ENCODE peak calls at places on chromosomes 16 and 17, in seven cellular contexts. One of them, this sample, is unnamed.

GRCh38 chr16:49463529-49463928 is 89.9 kb downstream of the C16orf78 start:
- DNase-seq in HCT116: no peak
- DNase-seq in CD8-positive, alpha-beta memory T cell: peak; percentile 89
- DNase-seq in right cardiac atrium: no peak
- DNase-seq in IMR-90: no peak
- DNase-seq in fibroblast of lung: no peak
- DNase-seq in esophagus squamous epithelium: no peak
- DNase-seq in this sample: peak; percentile 34

GRCh38 chr16:8946544-8946943 is 17.2 kb downstream of the USP7 start:
- DNase-seq in fibroblast of lung: no peak
- DNase-seq in HCT116: no peak
- DNase-seq in right cardiac atrium: no peak
- DNase-seq in IMR-90: no peak
- DNase-seq in CD8-positive, alpha-beta memory T cell: no peak
- DNase-seq in esophagus squamous epithelium: no peak
- DNase-seq in this sample: no peak

GRCh38 chr17:60169921-60170817 is 20.4 kb downstream of the CA4 start:
- DNase-seq in CD8-positive, alpha-beta memory T cell: no peak
- DNase-seq in IMR-90: peak; percentile 41
- DNase-seq in esophagus squamous epithelium: no peak
- DNase-seq in right cardiac atrium: no peak
- DNase-seq in HCT116: no peak
- DNase-seq in fibroblast of lung: no peak
- DNase-seq in this sample: no peak

GRCh38 chr16:15792563-15792971 is 64.3 kb downstream of the MYH11 start:
- DNase-seq in CD8-positive, alpha-beta memory T cell: no peak
- DNase-seq in IMR-90: no peak
- DNase-seq in HCT116: no peak
- DNase-seq in fibroblast of lung: no peak
- DNase-seq in right cardiac atrium: no peak
- DNase-seq in esophagus squamous epithelium: no peak
- DNase-seq in this sample: no peak

GRCh38 chr17:81566461-81567126 is 14.4 kb upstream of the FAAP100 start:
- DNase-seq in esophagus squamous epithelium: no peak
- DNase-seq in IMR-90: peak; percentile 93
- DNase-seq in HCT116: peak; percentile 41
- DNase-seq in right cardiac atrium: peak; percentile 71
- DNase-seq in fibroblast of lung: peak; percentile 98
- DNase-seq in CD8-positive, alpha-beta memory T cell: no peak
- DNase-seq in this sample: no peak

GRCh38 chr17:60147553-60148241 is 2.1 kb upstream of the CA4 start:
- DNase-seq in fibroblast of lung: no peak
- DNase-seq in CD8-positive, alpha-beta memory T cell: no peak
- DNase-seq in esophagus squamous epithelium: no peak
- DNase-seq in IMR-90: no peak
- DNase-seq in right cardiac atrium: no peak
- DNase-seq in HCT116: no peak
- DNase-seq in this sample: no peak

GRCh38 chr16:64225696-64226095 is 896.2 kb downstream of the CDH11 start:
- DNase-seq in esophagus squamous epithelium: no peak
- DNase-seq in fibroblast of lung: no peak
- DNase-seq in CD8-positive, alpha-beta memory T cell: no peak
- DNase-seq in HCT116: no peak
- DNase-seq in right cardiac atrium: no peak
- DNase-seq in IMR-90: peak; percentile 1
- DNase-seq in this sample: no peak

GRCh38 chr16:28280881-28281836 is 11.2 kb upstream of the SBK1 start:
- DNase-seq in IMR-90: no peak
- DNase-seq in esophagus squamous epithelium: no peak
- DNase-seq in right cardiac atrium: no peak
- DNase-seq in HCT116: no peak
- DNase-seq in fibroblast of lung: no peak
- DNase-seq in CD8-positive, alpha-beta memory T cell: no peak
- DNase-seq in this sample: no peak

GRCh38 chr17:81453712-81454111 is 58.5 kb downstream of the BAHCC1 start:
- DNase-seq in IMR-90: no peak
- DNase-seq in right cardiac atrium: no peak
- DNase-seq in CD8-positive, alpha-beta memory T cell: no peak
- DNase-seq in HCT116: no peak
- DNase-seq in esophagus squamous epithelium: no peak
- DNase-seq in fibroblast of lung: no peak
- DNase-seq in this sample: no peak

GRCh38 chr16:10405386-10405939 is 19.6 kb downstream of the ATF7IP2 start:
- DNase-seq in IMR-90: peak; percentile 10
- DNase-seq in CD8-positive, alpha-beta memory T cell: no peak
- DNase-seq in HCT116: no peak
- DNase-seq in esophagus squamous epithelium: no peak
- DNase-seq in fibroblast of lung: peak; percentile 89
- DNase-seq in right cardiac atrium: no peak
- DNase-seq in this sample: no peak

GRCh38 chr16:15949210-15950166 is at the start of gene ABCC1:
- DNase-seq in HCT116: no peak
- DNase-seq in CD8-positive, alpha-beta memory T cell: peak; percentile 76
- DNase-seq in IMR-90: no peak
- DNase-seq in esophagus squamous epithelium: no peak
- DNase-seq in fibroblast of lung: peak; percentile 26
- DNase-seq in right cardiac atrium: peak; percentile 41
- DNase-seq in this sample: peak; percentile 64

GRCh38 chr17:58753026-58753425 is 2.6 kb upstream of the PPM1E start:
- DNase-seq in HCT116: no peak
- DNase-seq in fibroblast of lung: no peak
- DNase-seq in CD8-positive, alpha-beta memory T cell: no peak
- DNase-seq in esophagus squamous epithelium: no peak
- DNase-seq in IMR-90: no peak
- DNase-seq in right cardiac atrium: no peak
- DNase-seq in this sample: no peak

GRCh38 chr17:49358638-49359247 is 3.3 kb downstream of the ZNF652 start:
- DNase-seq in esophagus squamous epithelium: no peak
- DNase-seq in CD8-positive, alpha-beta memory T cell: no peak
- DNase-seq in fibroblast of lung: peak; percentile 20
- DNase-seq in HCT116: no peak
- DNase-seq in IMR-90: no peak
- DNase-seq in right cardiac atrium: no peak
- DNase-seq in this sample: no peak

GRCh38 chr17:39218906-39219305 is 6.8 kb downstream of the STAC2 start:
- DNase-seq in right cardiac atrium: no peak
- DNase-seq in esophagus squamous epithelium: no peak
- DNase-seq in HCT116: no peak
- DNase-seq in IMR-90: no peak
- DNase-seq in CD8-positive, alpha-beta memory T cell: no peak
- DNase-seq in fibroblast of lung: no peak
- DNase-seq in this sample: no peak

GRCh38 chr17:17320188-17320910 is 17.2 kb downstream of the NT5M start:
- DNase-seq in HCT116: no peak
- DNase-seq in esophagus squamous epithelium: no peak
- DNase-seq in CD8-positive, alpha-beta memory T cell: no peak
- DNase-seq in IMR-90: no peak
- DNase-seq in fibroblast of lung: no peak
- DNase-seq in right cardiac atrium: no peak
- DNase-seq in this sample: no peak

GRCh38 chr17:77319211-77320031 is 178.7 kb downstream of the SEC14L1 start:
- DNase-seq in right cardiac atrium: peak; percentile 91
- DNase-seq in fibroblast of lung: peak; percentile 83
- DNase-seq in IMR-90: peak; percentile 86
- DNase-seq in CD8-positive, alpha-beta memory T cell: peak; percentile 72
- DNase-seq in HCT116: peak; percentile 85
- DNase-seq in esophagus squamous epithelium: no peak
- DNase-seq in this sample: peak; percentile 54

GRCh38 chr16:55478827-55479559 is at the start of gene MMP2:
- DNase-seq in HCT116: no peak
- DNase-seq in esophagus squamous epithelium: no peak
- DNase-seq in right cardiac atrium: peak; percentile 81
- DNase-seq in fibroblast of lung: peak; percentile 81
- DNase-seq in IMR-90: peak; percentile 79
- DNase-seq in CD8-positive, alpha-beta memory T cell: no peak
- DNase-seq in this sample: no peak

GRCh38 chr16:65224471-65224870 is 102.6 kb upstream of the CDH11 start:
- DNase-seq in fibroblast of lung: no peak
- DNase-seq in IMR-90: no peak
- DNase-seq in right cardiac atrium: no peak
- DNase-seq in HCT116: no peak
- DNase-seq in CD8-positive, alpha-beta memory T cell: no peak
- DNase-seq in esophagus squamous epithelium: no peak
- DNase-seq in this sample: no peak

GRCh38 chr16:52128407-52128806 is 418.5 kb downstream of the TOX3 start:
- DNase-seq in CD8-positive, alpha-beta memory T cell: no peak
- DNase-seq in fibroblast of lung: no peak
- DNase-seq in right cardiac atrium: no peak
- DNase-seq in esophagus squamous epithelium: no peak
- DNase-seq in HCT116: no peak
- DNase-seq in IMR-90: no peak
- DNase-seq in this sample: no peak

GRCh38 chr16:26644912-26645543 is 421.7 kb upstream of the C16orf82 start:
- DNase-seq in CD8-positive, alpha-beta memory T cell: no peak
- DNase-seq in IMR-90: no peak
- DNase-seq in fibroblast of lung: no peak
- DNase-seq in esophagus squamous epithelium: no peak
- DNase-seq in HCT116: no peak
- DNase-seq in right cardiac atrium: no peak
- DNase-seq in this sample: no peak

GRCh38 chr17:79729761-79730160 is 982 bp upstream of the ENPP7 start:
- DNase-seq in IMR-90: no peak
- DNase-seq in HCT116: no peak
- DNase-seq in esophagus squamous epithelium: no peak
- DNase-seq in CD8-positive, alpha-beta memory T cell: no peak
- DNase-seq in fibroblast of lung: no peak
- DNase-seq in right cardiac atrium: no peak
- DNase-seq in this sample: no peak

GRCh38 chr17:7835818-7836595 is 2.0 kb downstream of the KDM6B start:
- DNase-seq in CD8-positive, alpha-beta memory T cell: no peak
- DNase-seq in esophagus squamous epithelium: no peak
- DNase-seq in right cardiac atrium: peak; percentile 83
- DNase-seq in HCT116: no peak
- DNase-seq in fibroblast of lung: peak; percentile 64
- DNase-seq in IMR-90: peak; percentile 58
- DNase-seq in this sample: no peak

GRCh38 chr16:25691519-25692091 is at the start of gene HS3ST4:
- DNase-seq in esophagus squamous epithelium: no peak
- DNase-seq in right cardiac atrium: no peak
- DNase-seq in CD8-positive, alpha-beta memory T cell: no peak
- DNase-seq in IMR-90: no peak
- DNase-seq in HCT116: no peak
- DNase-seq in fibroblast of lung: no peak
- DNase-seq in this sample: no peak

GRCh38 chr16:66228791-66229190 is 137.7 kb upstream of the CDH5 start:
- DNase-seq in esophagus squamous epithelium: no peak
- DNase-seq in right cardiac atrium: no peak
- DNase-seq in CD8-positive, alpha-beta memory T cell: no peak
- DNase-seq in HCT116: no peak
- DNase-seq in fibroblast of lung: peak; percentile 59
- DNase-seq in IMR-90: peak; percentile 38
- DNase-seq in this sample: no peak

GRCh38 chr17:55284944-55285339 is 20.2 kb downstream of the HLF start:
- DNase-seq in right cardiac atrium: no peak
- DNase-seq in esophagus squamous epithelium: no peak
- DNase-seq in HCT116: no peak
- DNase-seq in IMR-90: no peak
- DNase-seq in CD8-positive, alpha-beta memory T cell: no peak
- DNase-seq in fibroblast of lung: no peak
- DNase-seq in this sample: no peak

GRCh38 chr17:21299981-21300600 is 15.6 kb downstream of the MAP2K3 start:
- DNase-seq in right cardiac atrium: peak; percentile 6
- DNase-seq in CD8-positive, alpha-beta memory T cell: no peak
- DNase-seq in esophagus squamous epithelium: no peak
- DNase-seq in IMR-90: no peak
- DNase-seq in fibroblast of lung: no peak
- DNase-seq in HCT116: no peak
- DNase-seq in this sample: no peak
- H3K9me3 ChIP-seq in right cardiac atrium: no peaks in the 10 kb centered on the region
- H3K9me3 ChIP-seq in CD8-positive, alpha-beta memory T cell: no peaks in the 10 kb centered on the region
- H3K9me3 ChIP-seq in esophagus squamous epithelium: no peaks in the 10 kb centered on the region
- H3K9me3 ChIP-seq in IMR-90: no peaks in the 10 kb centered on the region
- H3K9me3 ChIP-seq in fibroblast of lung: no peaks in the 10 kb centered on the region
- H3K9me3 ChIP-seq in HCT116: no peaks in the 10 kb centered on the region
- H3K9me3 ChIP-seq in this sample: no peaks in the 10 kb centered on the region

DNA sequence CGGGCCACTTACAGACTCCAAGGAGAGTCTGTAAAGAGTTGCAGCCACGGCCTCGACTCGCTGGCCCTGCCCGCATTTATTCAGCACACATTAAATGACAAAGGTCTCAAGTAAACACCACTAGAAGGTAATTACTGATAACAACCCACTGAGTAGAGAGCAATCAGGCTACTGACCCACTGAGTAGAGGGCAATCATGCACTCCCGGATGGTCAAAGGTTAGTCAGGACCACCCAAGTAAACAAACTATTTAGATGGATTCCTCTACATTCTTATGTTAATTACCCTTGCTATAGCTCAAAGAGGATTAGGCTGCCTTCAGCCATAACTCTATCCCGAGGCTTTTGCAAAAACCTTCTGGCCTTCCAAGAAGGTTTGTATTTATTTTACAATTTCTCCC is 30.7 kb upstream of the ZNF267 start:
- DNase-seq in CD8-positive, alpha-beta memory T cell: no peak
- DNase-seq in HCT116: no peak
- DNase-seq in esophagus squamous epithelium: no peak
- DNase-seq in IMR-90: no peak
- DNase-seq in fibroblast of lung: no peak
- DNase-seq in right cardiac atrium: no peak
- DNase-seq in this sample: no peak
- H3K9me3 ChIP-seq in CD8-positive, alpha-beta memory T cell: no peaks in the 10 kb centered on the region
- H3K9me3 ChIP-seq in HCT116: peaks cover 5% of the 10 kb centered on the region
- H3K9me3 ChIP-seq in esophagus squamous epithelium: no peaks in the 10 kb centered on the region
- H3K9me3 ChIP-seq in IMR-90: peaks cover 3% of the 10 kb centered on the region
- H3K9me3 ChIP-seq in fibroblast of lung: no peaks in the 10 kb centered on the region
- H3K9me3 ChIP-seq in right cardiac atrium: peaks cover 2% of the 10 kb centered on the region
- H3K9me3 ChIP-seq in this sample: no peaks in the 10 kb centered on the region

GRCh38 chr16:35561346-35561745 is 2101.9 kb downstream of the TP53TG3F start:
- DNase-seq in fibroblast of lung: no peak
- DNase-seq in CD8-positive, alpha-beta memory T cell: no peak
- DNase-seq in HCT116: no peak
- DNase-seq in right cardiac atrium: no peak
- DNase-seq in esophagus squamous epithelium: no peak
- DNase-seq in IMR-90: no peak
- DNase-seq in this sample: no peak

GRCh38 chr16:35559911-35560636 is 2100.7 kb downstream of the TP53TG3F start:
- DNase-seq in HCT116: no peak
- DNase-seq in esophagus squamous epithelium: no peak
- DNase-seq in CD8-positive, alpha-beta memory T cell: no peak
- DNase-seq in IMR-90: no peak
- DNase-seq in fibroblast of lung: no peak
- DNase-seq in right cardiac atrium: no peak
- DNase-seq in this sample: no peak

GRCh38 chr16:35562919-35563318 is 2103.5 kb downstream of the TP53TG3F start:
- DNase-seq in CD8-positive, alpha-beta memory T cell: no peak
- DNase-seq in esophagus squamous epithelium: no peak
- DNase-seq in IMR-90: no peak
- DNase-seq in HCT116: no peak
- DNase-seq in right cardiac atrium: no peak
- DNase-seq in fibroblast of lung: no peak
- DNase-seq in this sample: no peak

GRCh38 chr16:35562471-35562870 is 2103.1 kb downstream of the TP53TG3F start:
- DNase-seq in HCT116: no peak
- DNase-seq in esophagus squamous epithelium: no peak
- DNase-seq in CD8-positive, alpha-beta memory T cell: no peak
- DNase-seq in fibroblast of lung: no peak
- DNase-seq in right cardiac atrium: no peak
- DNase-seq in IMR-90: no peak
- DNase-seq in this sample: no peak

GRCh38 chr16:35560637-35560984 is 2101.2 kb downstream of the TP53TG3F start:
- DNase-seq in HCT116: no peak
- DNase-seq in CD8-positive, alpha-beta memory T cell: no peak
- DNase-seq in esophagus squamous epithelium: no peak
- DNase-seq in fibroblast of lung: no peak
- DNase-seq in right cardiac atrium: no peak
- DNase-seq in IMR-90: no peak
- DNase-seq in this sample: no peak
- H3K9me3 ChIP-seq in HCT116: no peaks in the 10 kb centered on the region
- H3K9me3 ChIP-seq in CD8-positive, alpha-beta memory T cell: no peaks in the 10 kb centered on the region
- H3K9me3 ChIP-seq in esophagus squamous epithelium: no peaks in the 10 kb centered on the region
- H3K9me3 ChIP-seq in fibroblast of lung: no peaks in the 10 kb centered on the region
- H3K9me3 ChIP-seq in right cardiac atrium: no peaks in the 10 kb centered on the region
- H3K9me3 ChIP-seq in IMR-90: peaks cover 11% of the 10 kb centered on the region
- H3K9me3 ChIP-seq in this sample: no peaks in the 10 kb centered on the region

GRCh38 chr17:22138861-22139469 is 446.6 kb downstream of the KCNJ18 start:
- DNase-seq in CD8-positive, alpha-beta memory T cell: no peak
- DNase-seq in right cardiac atrium: no peak
- DNase-seq in HCT116: no peak
- DNase-seq in IMR-90: no peak
- DNase-seq in fibroblast of lung: no peak
- DNase-seq in esophagus squamous epithelium: no peak
- DNase-seq in this sample: no peak
- H3K9me3 ChIP-seq in CD8-positive, alpha-beta memory T cell: no peaks in the 10 kb centered on the region
- H3K9me3 ChIP-seq in right cardiac atrium: no peaks in the 10 kb centered on the region
- H3K9me3 ChIP-seq in HCT116: peaks cover 76% of the 10 kb centered on the region
- H3K9me3 ChIP-seq in IMR-90: peaks cover 6% of the 10 kb centered on the region
- H3K9me3 ChIP-seq in fibroblast of lung: no peaks in the 10 kb centered on the region
- H3K9me3 ChIP-seq in esophagus squamous epithelium: no peaks in the 10 kb centered on the region
- H3K9me3 ChIP-seq in this sample: no peaks in the 10 kb centered on the region